ENCODE peak calls at places on chromosomes 13 and 19, in five cellular contexts. R, B, P, S and E are unnamed samples.

GRCh38 chr19:37309834-37310575 is 60.9 kb upstream of the ZNF527 start:
- DNase-seq in R (no peak), B (no peak), P (no peak), S (no peak), E (no peak)

GRCh38 chr19:31074751-31075150 is 274.5 kb downstream of the TSHZ3 start:
- DNase-seq in R (no peak), B (no peak), P (no peak), S (no peak), E (no peak)

GRCh38 chr13:46386996-46387851 is at the start of gene RUBCNL:
- DNase-seq in R (no peak), B (peak), P (no peak), S (no peak), E (peak)

GRCh38 chr13:46206138-46206537 is 5.6 kb upstream of the LRRC63 start:
- DNase-seq in R (no peak), B (no peak), P (no peak), S (no peak), E (no peak)

GRCh38 chr19:19591133-19591825 is 27.2 kb downstream of the PBX4 start:
- DNase-seq in R (no peak), B (peak), P (peak), S (no peak), E (peak)

GRCh38 chr13:32903720-32904119 is 112.5 kb upstream of the KL start:
- DNase-seq in R (no peak), B (peak), P (no peak), S (no peak), E (no peak)

GRCh38 chr13:59750860-59751259 is 412.9 kb downstream of the DIAPH3 start:
- DNase-seq in R (no peak), B (peak), P (peak), S (peak), E (no peak)

GRCh38 chr19:295687-296370 is 4.6 kb upstream of the PLPP2 start:
- DNase-seq in R (no peak), B (no peak), P (no peak), S (no peak), E (no peak)

GRCh38 chr13:113845723-113846638 is 17.9 kb downstream of the GAS6 start:
- DNase-seq in R (no peak), B (no peak), P (no peak), S (peak), E (peak)

GRCh38 chr19:7792286-7792685 is 29.2 kb downstream of the CLEC4M start:
- DNase-seq in R (no peak), B (no peak), P (peak), S (peak), E (no peak)

GRCh38 chr19:37942516-37942902 is 35.5 kb downstream of the SIPA1L3 start:
- DNase-seq in R (no peak), B (no peak), P (no peak), S (no peak), E (no peak)

GRCh38 chr13:100633461-100633860 is 41.1 kb downstream of the TMTC4 start:
- DNase-seq in R (no peak), B (peak), P (peak), S (no peak), E (no peak)

GRCh38 chr19:11324079-11324661 is 15.3 kb downstream of the RAB3D start:
- DNase-seq in R (peak), B (peak), P (peak), S (peak), E (peak)

GRCh38 chr13:44103721-44104490 is 224.2 kb downstream of the LACC1 start:
- DNase-seq in R (no peak), B (no peak), P (no peak), S (no peak), E (no peak)

GRCh38 chr19:38362076-38362945 is 12.1 kb upstream of the PSMD8 start:
- DNase-seq in R (peak), B (peak), P (peak), S (peak), E (peak)

GRCh38 chr13:97339019-97339988 is 94.7 kb upstream of the RAP2A start:
- DNase-seq in R (no peak), B (peak), P (peak), S (no peak), E (no peak)

GRCh38 chr19:47479701-47480503 is 4.1 kb downstream of the KPTN start:
- DNase-seq in R (no peak), B (peak), P (peak), S (no peak), E (no peak)

GRCh38 chr19:46296722-46297431 is at the start of gene HIF3A:
- DNase-seq in R (no peak), B (peak), P (peak), S (peak), E (no peak)

GRCh38 chr13:57665471-57665870 is 33.9 kb downstream of the PCDH17 start:
- DNase-seq in R (no peak), B (no peak), P (no peak), S (no peak), E (no peak)

GRCh38 chr13:97454699-97455098 is 20.7 kb downstream of the RAP2A start:
- DNase-seq in R (no peak), B (no peak), P (no peak), S (no peak), E (no peak)

GRCh38 chr13:32426981-32427851 is 714 bp downstream of the N4BP2L1 start:
- DNase-seq in R (no peak), B (peak), P (peak), S (peak), E (no peak)

GRCh38 chr19:19860756-19861390 is 4.8 kb upstream of the ZNF253 start:
- DNase-seq in R (peak), B (no peak), P (peak), S (peak), E (no peak)

GRCh38 chr13:49569993-49570689 is 15.2 kb downstream of the RCBTB1 start:
- DNase-seq in R (no peak), B (no peak), P (no peak), S (no peak), E (no peak)

GRCh38 chr19:37997911-37998344 is 90.9 kb downstream of the SIPA1L3 start:
- DNase-seq in R (no peak), B (peak), P (peak), S (no peak), E (no peak)

GRCh38 chr13:45674908-45675307 is 27.2 kb upstream of the CBY2 start:
- DNase-seq in R (no peak), B (peak), P (peak), S (peak), E (peak)

GRCh38 chr19:55452381-55453325 is 8.8 kb downstream of the ISOC2 start:
- DNase-seq in R (no peak), B (peak), P (peak), S (peak), E (peak)
- TF ChIP-seq CTCF in R (no peak), B (no peak), P (peak), S (no peak), E (no peak)

DNA sequence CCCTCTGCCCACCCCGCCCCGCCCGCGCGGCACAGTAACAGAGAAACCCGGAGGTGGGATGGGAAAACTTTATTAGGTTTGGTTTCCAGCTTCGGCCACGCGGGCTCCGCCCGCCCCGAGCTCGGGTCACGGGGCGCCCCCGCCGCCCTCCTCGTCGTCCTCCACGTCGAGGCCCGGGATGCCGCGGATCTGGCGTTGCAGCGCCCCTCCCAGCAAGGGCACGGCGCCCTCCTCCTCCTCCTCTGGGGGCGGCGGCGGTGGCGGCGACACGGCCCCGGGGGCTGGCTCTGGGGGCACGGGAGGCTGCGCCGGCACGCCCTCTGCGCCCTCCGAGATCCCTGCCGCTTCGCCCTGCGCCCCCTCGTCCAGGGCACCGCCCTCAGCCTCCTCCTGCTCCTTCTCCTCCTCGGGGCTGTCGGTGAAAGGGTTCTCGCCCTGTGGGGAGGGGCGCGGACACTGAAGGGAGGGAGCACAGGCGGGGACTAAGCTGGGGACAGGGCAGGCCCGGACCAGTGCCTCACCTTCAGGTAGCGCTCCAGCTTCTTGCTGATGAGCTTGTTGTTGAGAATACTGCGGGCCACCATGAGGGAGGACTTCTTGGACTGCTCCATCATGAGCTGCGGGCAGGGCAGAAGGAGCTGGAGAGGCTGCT is 535 bp upstream of the AKAP8 start:
- DNase-seq in R (no peak), B (peak), P (peak), S (no peak), E (no peak)
- TF ChIP-seq CTCF in R (no peak), B (no peak), P (no peak), S (no peak), E (no peak)

GRCh38 chr13:77774181-77774580 is 76.7 kb downstream of the SLAIN1 start:
- DNase-seq in R (no peak), B (no peak), P (no peak), S (no peak), E (no peak)
- TF ChIP-seq CTCF in R (no peak), B (no peak), P (no peak), S (no peak), E (no peak)

GRCh38 chr19:3656747-3657394 is 30.3 kb upstream of the CACTIN start:
- DNase-seq in R (no peak), B (no peak), P (no peak), S (no peak), E (no peak)
- TF ChIP-seq CTCF in R (no peak), B (no peak), P (peak), S (no peak), E (no peak)

DNA sequence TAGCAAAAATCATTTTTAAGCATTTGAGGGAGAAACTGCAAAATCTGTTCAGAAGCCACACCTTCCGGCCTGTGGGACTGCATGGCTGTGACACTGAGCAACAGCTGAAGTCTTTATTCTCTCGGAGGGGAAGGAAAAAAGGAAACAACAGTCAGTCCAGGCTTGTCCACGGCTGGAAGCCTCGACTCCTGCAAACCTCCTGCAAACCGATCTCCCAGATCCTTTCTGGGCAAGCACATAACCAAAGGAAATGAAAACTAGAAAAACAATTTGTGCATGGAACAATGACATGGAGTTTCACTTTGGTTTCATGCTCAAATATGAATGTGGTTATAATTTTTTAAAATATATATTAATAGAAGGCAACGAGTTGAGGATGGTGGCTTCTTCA is 1.0 kb downstream of the COL4A1 start:
- DNase-seq in R (no peak), B (peak), P (no peak), S (no peak), E (no peak)
- TF ChIP-seq CTCF in R (no peak), B (no peak), P (no peak), S (no peak), E (no peak)

GRCh38 chr13:62119739-62120700 is 704.4 kb upstream of the PCDH20 start:
- DNase-seq in R (no peak), B (peak), P (peak), S (no peak), E (no peak)
- TF ChIP-seq CTCF in R (no peak), B (peak), P (peak), S (peak), E (peak)